ENCODE peak calls at places on chromosomes 6 and 20, in five cellular contexts. J, Z, M, F and L are unnamed samples.
A peak's percentile ranks its signal among the peaks of the same experiment; 100 is the strongest.

GRCh38 chr6:149470948-149471347 is 13.9 kb downstream of the ZC3H12D start:
- DNase-seq in M (no peak), J (no peak), Z (no peak), F (no peak), L (no peak)

GRCh38 chr20:59305898-59306640 is 5.7 kb downstream of the EDN3 start:
- DNase-seq in J (no peak), M (no peak), F (no peak), Z (no peak), L (no peak)

GRCh38 chr6:34324738-34325444 is 67.6 kb downstream of the NUDT3 start:
- DNase-seq in F (peak; percentile 61), Z (peak; percentile 57), M (no peak), J (no peak), L (no peak)

GRCh38 chr6:4472222-4472621 is 304.0 kb upstream of the CDYL start:
- DNase-seq in M (no peak), Z (no peak), F (no peak), J (no peak), L (no peak)

GRCh38 chr6:161486326-161486725 is 212.5 kb upstream of the AGPAT4 start:
- DNase-seq in J (peak; percentile 41), F (peak; percentile 86), Z (peak; percentile 30), M (no peak), L (no peak)

GRCh38 chr20:50646483-50646996 is 44.8 kb downstream of the RIPOR3 start:
- DNase-seq in J (no peak), M (no peak), Z (peak; percentile 86), F (peak; percentile 63), L (no peak)

GRCh38 chr6:14537061-14537460 is 419.5 kb downstream of the CD83 start:
- DNase-seq in J (no peak), F (no peak), Z (no peak), M (no peak), L (no peak)

GRCh38 chr6:107957165-107957908 is 671 bp downstream of the SEC63 start:
- DNase-seq in F (peak; percentile 88), J (no peak), Z (peak; percentile 77), M (peak; percentile 38), L (peak; percentile 59)

GRCh38 chr6:35278708-35279107 is 18.9 kb upstream of the DEF6 start:
- DNase-seq in Z (no peak), M (no peak), J (no peak), F (no peak), L (no peak)

GRCh38 chr6:168711049-168711640 is 270.2 kb downstream of the SMOC2 start:
- DNase-seq in F (peak; percentile 19), Z (no peak), J (no peak), M (no peak), L (no peak)

GRCh38 chr6:105509506-105510331 is 106.8 kb upstream of the PREP start:
- DNase-seq in Z (peak; percentile 56), F (no peak), J (peak; percentile 6), M (peak; percentile 41), L (no peak)

GRCh38 chr6:36595168-36595818 is 1.1 kb downstream of the SRSF3 start:
- DNase-seq in F (peak; percentile 80), J (no peak), Z (peak; percentile 55), M (no peak), L (no peak)

GRCh38 chr6:167683028-167683862 is 143.5 kb upstream of the AFDN start:
- DNase-seq in M (no peak), F (no peak), J (peak; percentile 82), Z (peak; percentile 19), L (no peak)

GRCh38 chr6:105573138-105573537 is 170.3 kb upstream of the PREP start:
- DNase-seq in Z (no peak), M (no peak), F (peak; percentile 63), J (no peak), L (no peak)

GRCh38 chr6:26607434-26608230 is 10.9 kb downstream of the ABT1 start:
- DNase-seq in M (peak; percentile 54), Z (peak; percentile 58), J (peak; percentile 48), F (peak; percentile 84), L (peak; percentile 82)

GRCh38 chr6:7137335-7138106 is 29.8 kb downstream of the RREB1 start:
- DNase-seq in J (no peak), F (peak; percentile 90), Z (peak; percentile 77), M (peak; percentile 57), L (peak; percentile 87)

GRCh38 chr6:14818422-14818884 is 427.4 kb upstream of the JARID2 start:
- DNase-seq in Z (no peak), F (peak; percentile 49), M (no peak), J (no peak), L (no peak)

GRCh38 chr6:91376686-91377085 is 789.8 kb upstream of the MAP3K7 start:
- DNase-seq in Z (no peak), M (no peak), J (no peak), F (no peak), L (no peak)

GRCh38 chr20:53154540-53154939 is 182.4 kb downstream of the TSHZ2 start:
- DNase-seq in J (no peak), M (no peak), F (peak; percentile 81), Z (no peak), L (no peak)

GRCh38 chr20:15682690-15683089 is 890.6 kb downstream of the KIF16B start:
- DNase-seq in F (peak; percentile 2), J (no peak), Z (no peak), M (no peak), L (no peak)

GRCh38 chr6:160365117-160365516 is 16.9 kb downstream of the SLC22A3 start:
- DNase-seq in Z (no peak), J (no peak), F (no peak), M (no peak), L (no peak)

GRCh38 chr6:35642471-35643161 is 46.1 kb downstream of the FKBP5 start:
- DNase-seq in J (no peak), Z (peak; percentile 26), M (no peak), F (no peak), L (no peak)

GRCh38 chr6:142318714-142319113 is 16.9 kb downstream of the ADGRG6 start:
- DNase-seq in Z (no peak), F (no peak), M (no peak), J (no peak), L (no peak)

GRCh38 chr6:90859056-90859455 is 272.2 kb upstream of the MAP3K7 start:
- DNase-seq in F (no peak), Z (no peak), M (no peak), J (no peak), L (no peak)

GRCh38 chr6:105005446-105005845 is 48.5 kb downstream of the LIN28B start:
- DNase-seq in Z (no peak), M (no peak), J (no peak), F (no peak), L (no peak)

GRCh38 chr6:168956884-168957730 is 296.5 kb downstream of the THBS2 start:
- DNase-seq in F (peak; percentile 90), Z (peak; percentile 80), J (peak; percentile 54), M (peak; percentile 70), L (peak; percentile 37)

GRCh38 chr6:33113720-33114119 is 37.9 kb downstream of the HLA-DPB1 start:
- DNase-seq in M (no peak), Z (no peak), J (no peak), F (no peak), L (no peak)

GRCh38 chr6:158666637-158667359 is 16.9 kb downstream of the SYTL3 start:
- DNase-seq in Z (peak; percentile 71), F (peak; percentile 60), M (no peak), J (no peak), L (no peak)

GRCh38 chr6:168045706-168046620 is 33.0 kb downstream of the FRMD1 start:
- DNase-seq in F (no peak), Z (peak; percentile 9), J (no peak), M (no peak), L (no peak)

GRCh38 chr20:38172344-38172743 is 7.3 kb upstream of the TGM2 start:
- DNase-seq in F (peak; percentile 66), J (no peak), M (no peak), Z (peak; percentile 59), L (no peak)

GRCh38 chr6:26257272-26257671 is 107.7 kb upstream of the BTN3A2 start:
- DNase-seq in J (no peak), F (no peak), Z (no peak), M (no peak), L (no peak)

GRCh38 chr6:95693108-95693507 is 115.8 kb downstream of the MANEA start:
- DNase-seq in Z (no peak), F (peak; percentile 0), M (no peak), J (no peak), L (no peak)

GRCh38 chr20:43379239-43379917 is 78.3 kb upstream of the SRSF6 start:
- DNase-seq in F (peak; percentile 98), Z (peak; percentile 96), M (no peak), J (no peak), L (no peak)

GRCh38 chr6:146700078-146700686 is 101.4 kb downstream of the ADGB start:
- DNase-seq in J (peak; percentile 64), Z (peak; percentile 83), F (peak; percentile 91), M (peak; percentile 38), L (peak; percentile 52)

GRCh38 chr20:62534526-62535221 is 58.9 kb upstream of the GATA5 start:
- DNase-seq in J (no peak), M (no peak), Z (no peak), F (no peak), L (no peak)
- H2AFZ ChIP-seq in J (no peak overlapping the region), M (no peak overlapping the region), Z (no peak overlapping the region), F (no peak overlapping the region), L (no peak overlapping the region)

DNA sequence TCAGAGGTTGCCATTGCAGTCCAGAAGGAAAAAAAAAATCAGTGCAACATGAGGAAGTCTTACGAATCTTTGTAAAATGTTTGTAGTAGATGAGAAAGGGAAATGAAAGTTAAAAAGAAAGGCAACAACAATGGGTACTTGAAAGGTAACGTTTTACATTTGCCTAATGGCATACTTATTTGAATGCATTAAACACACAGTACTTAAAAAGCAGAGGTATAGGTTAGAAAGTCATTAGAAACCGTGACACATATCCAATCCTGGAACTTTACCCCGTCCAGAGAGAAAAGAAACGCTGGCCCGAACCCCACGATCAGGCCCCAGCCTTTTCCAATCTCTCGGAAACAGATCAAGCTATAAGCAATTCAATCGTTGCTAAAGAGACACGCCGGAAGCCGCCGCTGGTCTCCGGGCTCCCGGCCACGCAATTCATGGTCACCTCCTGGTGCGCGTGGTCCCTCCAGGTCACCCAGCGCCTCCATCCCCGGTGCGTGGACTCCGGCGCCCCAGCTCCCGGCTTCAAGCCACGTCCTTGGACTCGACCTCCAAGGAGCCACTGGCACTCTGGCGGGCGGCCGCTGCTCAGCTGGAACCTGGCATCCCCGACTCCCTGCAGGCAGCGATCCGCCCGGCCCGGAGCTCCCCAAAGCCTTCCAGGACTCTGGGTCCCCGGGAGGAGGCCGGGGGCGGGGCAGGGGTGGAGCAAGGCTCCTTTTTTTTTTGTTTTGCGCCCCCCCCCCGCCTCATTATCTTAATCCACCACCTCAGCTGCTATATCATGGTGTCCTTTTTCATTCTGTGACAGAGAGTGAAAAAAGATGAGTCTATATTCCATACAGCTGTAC is at the start of gene SLC18B1:
- DNase-seq in F (peak; percentile 65), M (peak; percentile 67), J (no peak), Z (peak; percentile 26), L (peak; percentile 26)
- H3K9ac ChIP-seq in F (peak within 1 kb of the TSS; percentile 75), M (peak within 1 kb of the TSS; percentile 66), J (no peak within 1 kb of the TSS), Z (peak within 1 kb of the TSS; percentile 69), L (peak within 1 kb of the TSS; percentile 59)

GRCh38 chr20:63044605-63045004 is 37.8 kb upstream of the BHLHE23 start:
- DNase-seq in Z (no peak), F (no peak), M (no peak), J (no peak), L (no peak)
- H2AFZ ChIP-seq in Z (no peak overlapping the region), F (no peak overlapping the region), M (no peak overlapping the region), J (no peak overlapping the region), L (no peak overlapping the region)

DNA sequence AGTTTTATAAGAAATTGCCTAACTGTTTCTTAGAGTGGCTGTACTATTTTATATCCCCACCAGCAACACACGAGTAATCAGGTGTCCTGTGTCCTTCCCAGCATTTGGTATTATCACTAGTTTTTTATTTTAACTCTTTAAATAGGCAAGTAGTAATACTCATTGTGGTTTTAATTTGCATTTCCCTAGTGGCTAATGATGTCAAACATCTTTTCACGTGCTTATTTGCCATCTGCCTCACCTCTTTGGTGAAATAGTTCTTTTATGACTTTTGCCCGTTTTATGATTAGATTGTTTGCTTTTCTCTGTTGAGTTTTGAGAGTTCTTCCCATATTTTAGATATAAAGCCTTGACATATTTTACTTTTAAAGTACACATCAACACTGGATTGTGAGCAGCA is 57.8 kb downstream of the GCLC start:
- DNase-seq in J (no peak), M (no peak), Z (no peak), F (no peak), L (no peak)
- H3K9ac ChIP-seq in J (no peak overlapping the region), M (no peak overlapping the region), Z (no peak overlapping the region), F (no peak overlapping the region), L (no peak overlapping the region)